ENCODE peak calls at places on chromosome 4, in ten cellular contexts. X, V, T, O, J, Y, B, N, K and D are unnamed samples.

GRCh38 chr4:1600811-1601532 is 83.1 kb downstream of the FAM53A start:
- DNase-seq in V (no peak), O (no peak), N (no peak), Y (no peak), T (no peak), J (no peak), X (peak), K (no peak), B (no peak), D (no peak)

GRCh38 chr4:100170986-100171385 is 19.3 kb downstream of the DDIT4L start:
- DNase-seq in J (no peak), X (no peak), N (no peak), B (no peak), T (no peak), K (no peak), O (no peak), V (no peak), Y (no peak), D (no peak)

GRCh38 chr4:182628000-182628399 is 289.2 kb downstream of the DCTD start:
- DNase-seq in K (no peak), B (no peak), T (no peak), O (no peak), V (no peak), J (no peak), X (no peak), Y (no peak), N (no peak), D (no peak)

GRCh38 chr4:42397635-42398447 is 553 bp downstream of the SHISA3 start:
- DNase-seq in X (no peak), B (no peak), K (no peak), Y (no peak), O (no peak), J (no peak), N (no peak), T (no peak), V (no peak), D (peak)

GRCh38 chr4:84683486-84683885 is 100.6 kb downstream of the CDS1 start:
- DNase-seq in K (no peak), N (no peak), B (no peak), O (peak), J (no peak), T (no peak), Y (no peak), V (no peak), X (no peak), D (no peak)

GRCh38 chr4:1497189-1497801 is 91.1 kb upstream of the NKX1-1 start:
- DNase-seq in O (no peak), J (no peak), B (no peak), V (no peak), K (no peak), T (no peak), N (no peak), Y (no peak), X (no peak), D (no peak)

GRCh38 chr4:59608466-59608865 is 1591.7 kb upstream of the ADGRL3 start:
- DNase-seq in B (no peak), V (no peak), N (no peak), K (no peak), J (no peak), O (no peak), Y (no peak), X (no peak), T (no peak), D (no peak)

GRCh38 chr4:85153221-85153620 is 186.7 kb upstream of the WDFY3 start:
- DNase-seq in K (no peak), O (no peak), B (no peak), V (no peak), Y (no peak), N (no peak), T (no peak), J (no peak), X (no peak), D (no peak)

GRCh38 chr4:181150173-181150572 is 1093.0 kb upstream of the TENM3 start:
- DNase-seq in N (no peak), K (no peak), V (no peak), X (no peak), T (no peak), B (no peak), J (no peak), O (no peak), Y (no peak), D (no peak)

GRCh38 chr4:69984030-69984443 is 11.7 kb upstream of the STATH start:
- DNase-seq in T (no peak), N (peak), O (no peak), Y (no peak), J (no peak), V (peak), X (no peak), K (no peak), B (no peak), D (no peak)

GRCh38 chr4:121096629-121097028 is 24.3 kb upstream of the NDNF start:
- DNase-seq in V (no peak), Y (no peak), B (no peak), N (peak), O (no peak), X (no peak), J (no peak), K (no peak), T (peak), D (no peak)

GRCh38 chr4:143337600-143338287 is 1.1 kb downstream of the GAB1 start:
- DNase-seq in O (peak), J (peak), B (peak), N (peak), T (no peak), V (peak), Y (peak), K (no peak), X (no peak), D (no peak)

GRCh38 chr4:143336828-143337599 is at the start of gene GAB1:
- DNase-seq in T (no peak), O (peak), K (no peak), B (peak), V (peak), Y (peak), J (peak), N (peak), X (peak), D (peak)

GRCh38 chr4:143338313-143338712 is 1.6 kb downstream of the GAB1 start:
- DNase-seq in Y (no peak), K (no peak), B (no peak), O (no peak), V (no peak), T (no peak), X (no peak), J (no peak), N (no peak), D (no peak)

GRCh38 chr4:143339497-143339896 is 2.8 kb downstream of the GAB1 start:
- DNase-seq in B (no peak), K (no peak), Y (no peak), T (no peak), V (no peak), O (no peak), N (no peak), J (no peak), X (no peak), D (no peak)

GRCh38 chr4:143335979-143336827 is 473 bp upstream of the GAB1 start:
- DNase-seq in N (peak), T (no peak), V (peak), B (peak), X (peak), Y (peak), K (peak), J (peak), O (peak), D (peak)
- TF ChIP-seq POLR2A in N (peak), T (no peak), V (no peak), B (peak), X (no peak), Y (peak), K (peak), J (peak), O (peak), D (no peak)

DNA sequence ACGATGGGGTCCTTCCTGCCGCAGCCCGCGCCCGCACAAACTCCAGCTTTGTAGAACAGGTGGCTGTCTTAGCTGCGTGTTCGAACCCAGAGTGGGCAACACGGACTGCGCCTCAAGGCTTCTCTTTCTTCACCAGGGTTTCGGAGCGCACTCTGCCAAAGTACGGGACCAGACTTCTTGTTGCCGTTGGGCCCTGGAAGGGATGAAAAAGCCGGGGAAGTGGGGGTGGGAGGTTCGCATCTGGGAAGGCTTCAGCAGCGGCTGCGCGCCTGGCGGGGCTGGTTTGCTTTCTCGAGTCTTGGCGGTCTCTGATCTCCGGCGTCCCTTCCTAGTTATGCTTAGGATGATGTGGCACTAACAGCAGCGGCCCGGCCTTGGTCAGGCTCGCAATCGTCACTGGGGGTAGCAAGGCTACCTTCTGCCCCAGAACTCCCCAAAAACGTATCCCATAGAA is 673 bp downstream of the PARM1 start:
- DNase-seq in T (no peak), O (no peak), Y (peak), B (peak), J (no peak), X (no peak), K (no peak), V (peak), N (no peak), D (peak)
- TF ChIP-seq POLR2A in T (no peak), O (no peak), Y (no peak), B (no peak), J (no peak), X (no peak), K (no peak), V (no peak), N (no peak), D (no peak)

GRCh38 chr4:24404281-24404680 is 180.1 kb downstream of the DHX15 start:
- DNase-seq in N (no peak), Y (no peak), J (no peak), T (no peak), B (no peak), X (no peak), K (no peak), O (no peak), V (no peak), D (no peak)
- TF ChIP-seq POLR2A in N (no peak), Y (no peak), J (no peak), T (no peak), B (no peak), X (no peak), K (no peak), O (no peak), V (no peak), D (no peak)

GRCh38 chr4:186726440-186727148 is 2.9 kb upstream of the FAT1 start:
- DNase-seq in N (peak), O (peak), K (no peak), X (peak), J (peak), Y (no peak), T (peak), V (peak), B (peak), D (no peak)
- TF ChIP-seq POLR2A in N (peak), O (peak), K (peak), X (no peak), J (peak), Y (peak), T (no peak), V (no peak), B (peak), D (no peak)

GRCh38 chr4:123396294-123397275 is at the start of gene SPRY1:
- DNase-seq in N (peak), X (peak), J (no peak), B (peak), Y (peak), T (peak), O (peak), K (peak), V (peak), D (no peak)

GRCh38 chr4:123399638-123400358 is 3.2 kb downstream of the SPRY1 start:
- DNase-seq in B (no peak), K (no peak), O (peak), N (no peak), Y (no peak), X (no peak), T (no peak), V (no peak), J (no peak), D (no peak)

GRCh38 chr4:123398151-123398802 is 1.7 kb downstream of the SPRY1 start:
- DNase-seq in X (peak), B (peak), J (no peak), T (peak), V (peak), Y (peak), N (peak), O (peak), K (no peak), D (peak)

GRCh38 chr4:123397276-123398150 is 918 bp downstream of the SPRY1 start:
- DNase-seq in N (peak), J (no peak), X (peak), B (peak), K (no peak), V (peak), O (peak), Y (peak), T (peak), D (no peak)

GRCh38 chr4:123398803-123399637 is 2.4 kb downstream of the SPRY1 start:
- DNase-seq in B (peak), X (peak), J (no peak), K (no peak), N (peak), V (peak), T (peak), Y (peak), O (peak), D (no peak)
- TF ChIP-seq POLR2A in B (no peak), X (no peak), J (no peak), K (no peak), N (no peak), V (no peak), T (no peak), Y (no peak), O (no peak), D (no peak)

DNA sequence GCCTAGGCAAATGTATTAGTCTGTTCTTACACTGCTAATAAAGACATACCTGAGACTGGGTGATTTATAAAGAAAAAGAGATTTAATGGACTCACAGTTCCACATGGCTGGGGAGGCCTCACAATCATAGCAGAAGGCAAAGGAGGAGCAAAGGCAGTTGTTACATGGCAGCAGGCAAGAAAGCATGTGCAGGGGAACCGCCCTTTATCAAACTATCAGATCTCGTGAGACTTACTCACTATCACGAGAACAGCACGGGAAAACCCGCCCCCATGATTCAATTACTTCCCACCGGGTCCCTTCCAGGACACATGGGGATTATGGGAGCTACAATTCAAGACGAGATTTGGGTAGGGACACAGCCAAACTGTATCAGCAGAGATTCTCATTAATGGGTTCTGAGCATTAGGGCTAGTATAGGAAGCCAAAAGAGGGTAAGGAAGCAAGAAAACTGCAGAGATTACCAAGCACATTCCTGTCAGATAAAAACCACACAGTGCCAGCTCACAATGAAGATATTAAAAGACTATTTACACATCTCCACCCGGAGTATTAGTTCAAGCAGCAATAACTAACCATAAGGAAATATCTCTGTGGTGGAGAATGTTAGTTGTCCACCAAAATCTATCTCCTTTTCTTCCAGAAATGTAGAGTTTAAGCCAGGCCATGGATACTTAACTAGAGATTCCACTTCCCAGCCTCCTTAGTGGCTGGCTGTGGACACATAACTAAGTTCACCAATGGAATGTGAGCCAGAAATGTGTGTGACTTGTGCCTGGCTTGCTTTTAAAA is 61.2 kb upstream of the HOPX start:
- DNase-seq in N (no peak), X (no peak), J (no peak), O (no peak), V (no peak), B (no peak), K (no peak), Y (no peak), T (no peak), D (no peak)
- TF ChIP-seq POLR2A in N (no peak), X (no peak), J (no peak), O (no peak), V (no peak), B (no peak), K (no peak), Y (no peak), T (no peak), D (no peak)